ENCODE peak calls at places on chromosomes 5 and 9, in ten cellular contexts. U, Q, Z, G, W, P, Y, S, C and O are unnamed samples.

GRCh38 chr5:7464182-7464581 is 68.2 kb downstream of the ADCY2 start:
- DNase-seq in U (no peak), Q (no peak), Z (no peak), G (no peak), W (no peak), P (no peak), Y (no peak), S (no peak), C (no peak), O (no peak)

GRCh38 chr9:78031271-78031825 is at the start of gene GNAQ:
- DNase-seq in U (no peak), Q (no peak), Z (no peak), G (no peak), W (peak; percentile 63), P (no peak), Y (no peak), S (no peak), C (peak; percentile 85), O (peak; percentile 33)

GRCh38 chr5:150223474-150223873 is 33.6 kb downstream of the SLC6A7 start:
- DNase-seq in U (no peak), Q (no peak), Z (no peak), G (no peak), W (no peak), P (no peak), Y (no peak), S (no peak), C (no peak), O (no peak)

GRCh38 chr5:19880859-19881436 is 107.1 kb downstream of the CDH18 start:
- DNase-seq in U (no peak), Q (no peak), Z (no peak), G (no peak), W (no peak), P (no peak), Y (no peak), S (no peak), C (no peak), O (no peak)

GRCh38 chr5:54902817-54903473 is 82.4 kb downstream of the ESM1 start:
- DNase-seq in U (peak; percentile 74), Q (peak; percentile 87), Z (peak; percentile 45), G (peak; percentile 97), W (no peak), P (no peak), Y (no peak), S (peak; percentile 65), C (no peak), O (no peak)

GRCh38 chr9:98980291-98980690 is 36.6 kb downstream of the COL15A1 start:
- DNase-seq in U (no peak), Q (no peak), Z (no peak), G (no peak), W (no peak), P (no peak), Y (no peak), S (no peak), C (no peak), O (no peak)

GRCh38 chr5:111432828-111433536 is 79.4 kb downstream of the STARD4 start:
- DNase-seq in U (no peak), Q (peak; percentile 10), Z (peak; percentile 14), G (no peak), W (no peak), P (no peak), Y (no peak), S (no peak), C (no peak), O (no peak)

GRCh38 chr5:123520677-123521247 is 8.8 kb downstream of the CSNK1G3 start:
- DNase-seq in U (no peak), Q (no peak), Z (no peak), G (no peak), W (no peak), P (no peak), Y (no peak), S (no peak), C (no peak), O (no peak)

GRCh38 chr5:79242242-79243039 is 6.5 kb downstream of the JMY start:
- DNase-seq in U (no peak), Q (no peak), Z (no peak), G (no peak), W (no peak), P (no peak), Y (no peak), S (no peak), C (no peak), O (no peak)

GRCh38 chr5:79241535-79241979 is 5.6 kb downstream of the JMY start:
- DNase-seq in U (no peak), Q (no peak), Z (no peak), G (no peak), W (no peak), P (no peak), Y (no peak), S (peak; percentile 45), C (no peak), O (no peak)

GRCh38 chr5:79243224-79243623 is 7.3 kb downstream of the JMY start:
- DNase-seq in U (no peak), Q (no peak), Z (no peak), G (no peak), W (no peak), P (no peak), Y (no peak), S (no peak), C (no peak), O (no peak)

GRCh38 chr5:79237735-79238560 is 2.0 kb downstream of the JMY start:
- DNase-seq in U (no peak), Q (no peak), Z (no peak), G (no peak), W (no peak), P (no peak), Y (no peak), S (peak; percentile 39), C (no peak), O (no peak)

GRCh38 chr5:79240561-79240960 is 4.6 kb downstream of the JMY start:
- DNase-seq in U (no peak), Q (no peak), Z (no peak), G (no peak), W (no peak), P (no peak), Y (no peak), S (no peak), C (no peak), O (no peak)
- H3K4me3 ChIP-seq in U (no peak overlapping the region), Q (no peak overlapping the region), Z (no peak overlapping the region), G (no peak overlapping the region), W (no peak overlapping the region), P (no peak overlapping the region), Y (no peak overlapping the region), S (no peak overlapping the region), C (no peak overlapping the region), O (no peak overlapping the region)

DNA sequence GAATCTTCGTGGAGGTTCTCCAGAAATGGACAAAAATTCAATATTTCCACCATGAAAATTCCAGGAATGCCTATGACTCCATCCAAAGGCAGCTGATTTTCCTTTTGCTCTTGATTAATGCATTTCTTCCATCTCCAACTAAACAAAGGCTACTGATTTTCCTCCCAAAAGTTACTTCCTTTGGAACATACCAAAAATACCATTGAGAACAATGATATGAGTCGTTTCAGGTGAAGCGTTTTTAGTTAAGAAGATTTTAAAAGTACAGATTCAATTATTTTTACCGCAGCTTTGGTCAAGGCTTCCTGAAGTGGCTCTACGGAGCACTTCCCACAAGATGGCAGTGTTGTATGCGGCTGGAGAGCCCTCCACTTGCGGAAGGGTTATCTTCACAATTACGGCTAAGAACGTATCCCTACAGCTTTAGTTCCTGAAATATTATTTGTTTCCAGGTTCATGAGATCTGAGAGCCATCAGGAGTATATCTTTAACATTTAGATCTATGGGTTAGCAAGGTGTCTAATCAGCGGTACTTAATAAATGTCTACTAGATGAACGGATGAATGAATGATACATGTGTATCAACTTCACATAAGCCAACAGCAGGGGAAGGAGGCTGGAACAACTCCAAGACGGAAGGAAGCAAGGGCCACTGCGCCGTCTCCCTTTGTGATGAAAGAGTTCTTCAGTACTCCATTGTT is 35.9 kb upstream of the ARSB start:
- DNase-seq in U (peak; percentile 70), Q (peak; percentile 87), Z (peak; percentile 86), G (peak; percentile 12), W (peak; percentile 58), P (no peak), Y (peak; percentile 43), S (peak; percentile 84), C (no peak), O (peak; percentile 29)
- H3K4me3 ChIP-seq in U (no peak overlapping the region), Q (peak overlapping the region; percentile 21), Z (peak overlapping the region; percentile 13), G (no peak overlapping the region), W (no peak overlapping the region), P (no peak overlapping the region), Y (peak overlapping the region; percentile 15), S (peak overlapping the region; percentile 8), C (no peak overlapping the region), O (peak overlapping the region; percentile 34)

GRCh38 chr9:68704804-68705635 is at the start of gene PIP5K1B:
- DNase-seq in U (peak; percentile 32), Q (peak; percentile 34), Z (peak; percentile 40), G (no peak), W (no peak), P (peak; percentile 52), Y (no peak), S (peak; percentile 41), C (peak; percentile 96), O (peak; percentile 77)

GRCh38 chr9:68705636-68706578 is 867 bp downstream of the PIP5K1B start:
- DNase-seq in U (no peak), Q (no peak), Z (peak; percentile 7), G (no peak), W (no peak), P (no peak), Y (no peak), S (no peak), C (peak; percentile 85), O (peak; percentile 55)

GRCh38 chr9:68703672-68704071 is 1.4 kb upstream of the PIP5K1B start:
- DNase-seq in U (no peak), Q (no peak), Z (no peak), G (no peak), W (no peak), P (no peak), Y (no peak), S (no peak), C (no peak), O (no peak)

GRCh38 chr9:68702493-68702892 is 2.5 kb upstream of the PIP5K1B start:
- DNase-seq in U (peak; percentile 25), Q (no peak), Z (no peak), G (no peak), W (no peak), P (no peak), Y (no peak), S (no peak), C (no peak), O (no peak)

GRCh38 chr9:68704498-68704803 is 589 bp upstream of the PIP5K1B start:
- DNase-seq in U (no peak), Q (no peak), Z (no peak), G (no peak), W (no peak), P (no peak), Y (no peak), S (no peak), C (no peak), O (no peak)
- H3K4me3 ChIP-seq in U (no peak overlapping the region), Q (no peak overlapping the region), Z (no peak overlapping the region), G (no peak overlapping the region), W (peak overlapping the region; percentile 55), P (peak overlapping the region; percentile 75), Y (no peak overlapping the region), S (no peak overlapping the region), C (peak overlapping the region; percentile 76), O (peak overlapping the region; percentile 74)

DNA sequence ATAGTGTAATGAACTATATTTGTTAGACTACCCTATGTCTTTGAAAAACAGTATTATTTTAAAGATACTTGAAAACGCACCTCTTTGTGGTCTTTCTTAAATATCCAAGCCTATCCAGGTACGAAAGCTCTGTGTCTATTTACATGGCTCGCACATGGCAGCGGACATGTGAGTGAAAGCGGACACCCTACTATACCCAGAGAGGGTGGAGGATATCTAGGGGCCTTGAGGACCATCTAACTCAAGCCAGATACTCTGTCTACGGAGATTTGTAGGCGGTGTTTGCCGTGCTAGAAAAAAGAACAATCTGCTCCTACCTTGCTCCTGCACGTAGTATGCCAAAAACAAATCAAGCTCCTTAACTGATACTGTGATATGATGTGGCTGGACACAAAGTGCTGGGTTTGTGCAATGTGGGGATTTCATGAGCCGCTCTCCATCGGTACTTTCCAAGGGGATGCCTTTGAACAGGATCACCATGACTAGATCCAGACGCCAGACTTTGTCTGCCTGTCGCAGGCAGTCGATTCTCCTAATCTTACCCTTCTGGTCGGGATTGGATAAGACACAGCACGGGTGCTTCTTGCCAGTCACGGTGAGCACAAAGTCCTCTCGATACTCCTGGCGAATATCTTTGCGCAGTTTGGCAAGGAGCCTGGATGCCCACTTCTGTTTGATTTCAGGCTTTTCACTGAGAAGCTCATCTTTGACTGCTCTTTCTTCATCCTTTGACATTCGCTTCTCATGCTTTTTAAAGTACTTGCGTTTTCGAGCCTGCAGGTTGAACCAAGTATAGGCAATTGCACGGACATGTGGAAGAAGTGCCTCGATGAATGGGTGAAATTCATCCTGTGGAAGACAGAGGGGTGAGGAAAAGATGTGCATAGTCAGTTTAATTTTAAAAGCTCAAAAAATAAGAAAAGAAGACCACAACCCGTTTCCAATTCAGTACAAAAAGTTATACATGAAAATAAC is 7.0 kb downstream of the NFIB start:
- DNase-seq in U (peak; percentile 55), Q (no peak), Z (peak; percentile 57), G (no peak), W (no peak), P (no peak), Y (no peak), S (peak; percentile 62), C (no peak), O (no peak)
- H3K4me3 ChIP-seq in U (no peak overlapping the region), Q (no peak overlapping the region), Z (peak overlapping the region; percentile 18), G (no peak overlapping the region), W (no peak overlapping the region), P (no peak overlapping the region), Y (no peak overlapping the region), S (no peak overlapping the region), C (no peak overlapping the region), O (peak overlapping the region; percentile 80)